ENCODE peak calls at places on chromosomes 7 and 10, in ten cellular contexts. R is fibroblast of pulmonary artery, Y is fibroblast of the aortic adventitia, K is psoas muscle, Z is endodermal cell, N is gastrocnemius medialis, X is GM06990, U is endothelial cell, H is WERI-Rb-1, I is IMR-90. S is an unnamed sample.

GRCh38 chr10:121455377-121455776 is 142.9 kb downstream of the FGFR2 start:
- DNase-seq in R (no peak), N (no peak), Y (no peak), X (no peak), K (no peak), H (no peak), Z (peak; percentile 66), I (no peak), U (no peak), S (no peak)

GRCh38 chr7:45969940-45970339 is 48.9 kb upstream of the IGFBP3 start:
- DNase-seq in H (no peak), R (no peak), I (no peak), N (no peak), X (no peak), Z (peak; percentile 24), U (no peak), Y (no peak), K (no peak), S (no peak)

GRCh38 chr7:37376386-37376785 is 72.3 kb downstream of the ELMO1 start:
- DNase-seq in U (no peak), R (no peak), H (no peak), X (no peak), Z (no peak), I (no peak), Y (no peak), K (no peak), N (no peak), S (no peak)

GRCh38 chr7:151137076-151137611 is 30.4 kb downstream of the GBX1 start:
- DNase-seq in K (no peak), I (no peak), R (no peak), Z (peak; percentile 80), U (no peak), H (no peak), X (no peak), N (no peak), Y (no peak), S (peak; percentile 38)

GRCh38 chr7:126605056-126605455 is 647.7 kb downstream of the GRM8 start:
- DNase-seq in U (no peak), Y (no peak), X (no peak), R (no peak), I (no peak), K (no peak), N (no peak), Z (no peak), H (no peak), S (no peak)

GRCh38 chr7:25951414-25952276 is 200.4 kb upstream of the NFE2L3 start:
- DNase-seq in R (no peak), Y (no peak), K (no peak), I (no peak), X (no peak), H (no peak), U (peak; percentile 23), Z (peak; percentile 62), N (no peak), S (peak; percentile 39)

GRCh38 chr10:121405549-121405948 is 192.7 kb downstream of the FGFR2 start:
- DNase-seq in Z (no peak), N (no peak), R (no peak), I (no peak), H (no peak), U (no peak), X (no peak), K (no peak), Y (no peak), S (no peak)

GRCh38 chr7:87833130-87833529 is 43.0 kb downstream of the SLC25A40 start:
- DNase-seq in Z (no peak), X (no peak), Y (no peak), K (no peak), U (no peak), I (peak; percentile 12), N (no peak), H (no peak), R (no peak), S (no peak)

GRCh38 chr7:7795736-7796135 is 77.3 kb upstream of the RPA3 start:
- DNase-seq in Y (peak; percentile 55), Z (no peak), N (no peak), U (no peak), I (peak; percentile 79), H (no peak), K (no peak), R (peak; percentile 41), X (no peak), S (no peak)

GRCh38 chr10:120989996-120990395 is 138.8 kb downstream of the WDR11 start:
- DNase-seq in U (no peak), X (no peak), N (no peak), Y (no peak), I (no peak), R (no peak), H (no peak), K (no peak), Z (no peak), S (no peak)

GRCh38 chr10:93711891-93712290 is 9.5 kb upstream of the FRA10AC1 start:
- DNase-seq in N (no peak), Z (no peak), X (no peak), I (no peak), R (peak; percentile 4), U (no peak), K (no peak), H (no peak), Y (peak; percentile 35), S (no peak)

GRCh38 chr10:32179836-32180235 is 123.6 kb upstream of the KIF5B start:
- DNase-seq in H (no peak), Y (no peak), R (no peak), X (no peak), K (no peak), U (no peak), I (no peak), Z (no peak), N (no peak), S (no peak)

GRCh38 chr10:35150335-35150734 is 23.7 kb downstream of the CREM start:
- DNase-seq in X (peak; percentile 38), K (no peak), N (no peak), I (no peak), Z (no peak), H (no peak), U (no peak), Y (no peak), R (no peak), S (no peak)

GRCh38 chr10:58782876-58783859 is 270.5 kb downstream of the BICC1 start:
- DNase-seq in H (no peak), K (peak; percentile 70), X (no peak), R (peak; percentile 73), U (no peak), N (peak; percentile 21), I (peak; percentile 25), Y (peak; percentile 89), Z (no peak), S (no peak)

GRCh38 chr7:25124485-25125136 is 449 bp downstream of the CYCS start:
- DNase-seq in K (no peak), X (peak; percentile 38), U (no peak), R (peak; percentile 37), I (no peak), H (peak; percentile 9), N (peak; percentile 2), Z (no peak), Y (peak; percentile 37), S (no peak)

DNA sequence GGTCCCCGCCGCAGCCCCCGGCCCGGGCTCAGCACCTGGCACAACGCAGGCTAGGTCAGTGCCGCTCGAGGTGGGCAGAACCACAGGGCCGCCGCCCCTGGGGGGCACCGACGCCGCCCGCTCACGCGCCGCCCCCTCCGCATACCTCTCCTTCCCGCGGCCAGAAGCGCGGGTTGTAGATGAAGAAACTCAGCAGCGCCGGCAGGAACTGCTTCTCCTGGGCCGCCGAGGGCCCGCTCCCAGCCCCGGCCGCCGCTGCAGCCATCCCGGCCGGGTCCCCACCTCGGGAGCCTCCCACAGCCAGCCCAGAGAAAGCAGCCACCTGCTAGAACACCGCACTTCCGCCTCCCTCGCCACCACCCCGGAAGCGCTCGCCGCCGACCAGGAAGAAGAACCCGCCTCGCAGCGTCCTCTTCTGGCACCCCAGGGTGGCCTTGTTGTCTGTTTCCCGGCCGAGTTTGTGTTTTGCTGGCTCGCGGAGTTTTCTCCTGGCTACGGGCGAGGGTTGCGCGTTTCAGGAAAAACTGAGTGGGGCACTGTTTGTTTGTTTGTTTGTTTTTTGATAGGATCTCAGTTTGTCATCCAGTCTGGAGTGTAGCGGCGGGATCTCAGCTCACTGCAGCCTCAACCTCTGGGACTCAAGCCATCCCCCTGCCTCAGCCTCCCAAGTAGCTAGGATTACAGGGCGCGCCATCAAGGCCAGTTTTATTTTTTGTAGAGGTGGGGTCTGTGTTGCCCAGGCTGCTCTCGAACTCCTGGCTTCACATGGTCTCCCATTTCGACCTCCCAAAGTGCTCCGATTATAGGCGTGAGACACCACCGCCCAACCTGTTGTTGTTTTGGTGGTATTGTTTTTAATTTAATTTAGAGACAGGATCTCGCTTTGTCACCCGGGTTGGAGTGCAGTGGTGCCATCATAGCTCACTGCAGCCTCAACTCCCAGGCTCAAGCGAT is 17.7 kb downstream of the OCM2 start:
- DNase-seq in U (peak; percentile 28), N (peak; percentile 46), R (peak; percentile 69), X (peak; percentile 87), Y (peak; percentile 64), H (peak; percentile 88), I (peak; percentile 57), K (peak; percentile 80), Z (peak; percentile 86), S (peak; percentile 75)
- TF ChIP-seq CTCF in U (no peak), N (no peak), R (peak; percentile 31), X (peak; percentile 76), Y (peak; percentile 47), H (peak; percentile 58), I (peak; percentile 33), K (peak; percentile 5), Z (peak; percentile 12), S (no peak)

DNA sequence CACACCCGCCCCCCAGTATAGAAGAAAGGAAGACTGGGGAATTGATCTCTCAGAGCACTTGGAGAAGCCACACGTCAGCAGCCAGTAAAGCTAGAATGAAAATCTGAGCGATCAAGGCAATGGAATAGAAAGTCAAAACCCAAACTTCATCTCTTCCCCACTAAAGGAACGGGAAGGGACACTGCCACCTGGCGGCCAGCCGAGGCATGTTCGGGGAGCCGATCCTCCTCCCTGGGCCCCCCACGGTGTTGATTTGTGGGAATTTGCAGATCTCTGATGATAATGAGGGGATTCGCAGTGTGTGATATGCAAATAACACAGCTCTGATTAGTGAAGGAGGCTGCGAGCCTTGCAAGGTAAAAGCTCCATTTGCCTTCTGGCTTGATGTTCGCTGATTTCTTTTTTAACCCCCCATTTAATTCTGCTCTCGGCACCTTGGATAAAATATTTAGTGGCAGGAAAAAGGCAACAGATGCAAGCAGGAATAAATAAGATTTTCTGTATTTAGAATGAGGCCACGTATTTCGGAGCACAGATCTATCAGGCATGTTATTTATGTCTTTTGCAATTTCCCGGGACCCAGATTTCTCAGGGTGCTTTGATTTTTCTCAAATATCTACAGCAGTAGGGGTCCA is 258.6 kb downstream of the PAXIP1 start:
- DNase-seq in X (peak; percentile 9), H (peak; percentile 46), R (no peak), K (no peak), N (no peak), Z (peak; percentile 96), I (no peak), Y (no peak), U (peak; percentile 79), S (no peak)
- TF ChIP-seq CTCF in X (peak; percentile 90), H (peak; percentile 92), R (peak; percentile 17), K (peak; percentile 35), N (peak; percentile 27), Z (peak; percentile 98), I (peak; percentile 18), Y (peak; percentile 29), U (peak; percentile 97), S (peak; percentile 52)

GRCh38 chr10:23556727-23557440 is 118.0 kb downstream of the OTUD1 start:
- DNase-seq in I (peak; percentile 5), H (no peak), N (no peak), R (peak; percentile 15), Z (no peak), X (no peak), K (no peak), U (no peak), Y (peak; percentile 81), S (no peak)
- TF ChIP-seq CTCF in I (no peak), H (no peak), N (no peak), R (no peak), Z (no peak), X (no peak), K (no peak), U (no peak), Y (no peak), S (no peak)

GRCh38 chr7:85851571-85852193 is 664.8 kb upstream of the SEMA3D start:
- DNase-seq in R (peak; percentile 83), I (peak; percentile 69), K (no peak), Z (no peak), N (no peak), X (no peak), U (no peak), Y (peak; percentile 81), H (no peak), S (no peak)
- TF ChIP-seq CTCF in R (peak; percentile 58), I (peak; percentile 57), K (peak; percentile 24), Z (peak; percentile 80), N (no peak), X (peak; percentile 25), U (peak; percentile 9), Y (peak; percentile 55), H (no peak), S (peak; percentile 33)